ENCODE peak calls at places on chromosomes 13 and 19, in eight cellular contexts. P is CD4-positive, alpha-beta T cell; X is endodermal cell; E is A549; L is esophagus squamous epithelium; D is GM23248; N is mesenchymal stem cell; Y is mammary epithelial cell. F is an unnamed sample.

GRCh38 chr19:10870955-10871603 is at the start of gene CARM1:
- DNase-seq in P (peak), X (peak), E (peak), L (peak), D (peak), N (peak), Y (peak), F (peak)

GRCh38 chr19:41226053-41226873 is 7.2 kb downstream of the AXL start:
- DNase-seq in P (peak), X (peak), E (peak), L (no peak), D (peak), N (peak), Y (no peak), F (no peak)

GRCh38 chr13:42815686-42816085 is 34.3 kb downstream of the FAM216B start:
- DNase-seq in P (no peak), X (no peak), E (no peak), L (no peak), D (no peak), N (no peak), Y (no peak), F (no peak)

GRCh38 chr13:109971006-109971744 is 184.8 kb upstream of the IRS2 start:
- DNase-seq in P (no peak), X (peak), E (no peak), L (no peak), D (peak), N (no peak), Y (no peak), F (no peak)

GRCh38 chr13:74761794-74762193 is 627.6 kb upstream of the KLF12 start:
- DNase-seq in P (no peak), X (no peak), E (no peak), L (no peak), D (peak), N (no peak), Y (no peak), F (no peak)

GRCh38 chr13:113121928-113122420 is 625 bp upstream of the F10 start:
- DNase-seq in P (no peak), X (no peak), E (no peak), L (no peak), D (no peak), N (no peak), Y (no peak), F (no peak)

GRCh38 chr13:73731564-73731963 is 402.6 kb downstream of the KLF12 start:
- DNase-seq in P (no peak), X (no peak), E (no peak), L (no peak), D (no peak), N (no peak), Y (no peak), F (no peak)

GRCh38 chr13:40377783-40378182 is 288.7 kb downstream of the FOXO1 start:
- DNase-seq in P (no peak), X (no peak), E (no peak), L (no peak), D (peak), N (no peak), Y (no peak), F (no peak)

GRCh38 chr13:32902898-32903297 is 113.3 kb upstream of the KL start:
- DNase-seq in P (no peak), X (peak), E (no peak), L (no peak), D (peak), N (no peak), Y (no peak), F (no peak)

GRCh38 chr19:10514211-10515145 is 2.8 kb downstream of the S1PR5 start:
- DNase-seq in P (peak), X (peak), E (no peak), L (no peak), D (peak), N (no peak), Y (no peak), F (no peak)

GRCh38 chr19:17779281-17779930 is 15.5 kb upstream of the B3GNT3 start:
- DNase-seq in P (no peak), X (peak), E (peak), L (no peak), D (peak), N (peak), Y (no peak), F (peak)

GRCh38 chr19:18170714-18171255 is 2.8 kb upstream of the IFI30 start:
- DNase-seq in P (no peak), X (no peak), E (no peak), L (no peak), D (no peak), N (no peak), Y (no peak), F (no peak)

GRCh38 chr13:29846475-29847256 is 3.8 kb downstream of the UBL3 start:
- DNase-seq in P (no peak), X (no peak), E (no peak), L (no peak), D (peak), N (no peak), Y (no peak), F (no peak)

GRCh38 chr13:45292176-45292575 is 48.8 kb downstream of the TPT1 start:
- DNase-seq in P (no peak), X (peak), E (no peak), L (no peak), D (peak), N (no peak), Y (peak), F (no peak)

GRCh38 chr19:3132971-3133792 is 2.7 kb upstream of the GNA15 start:
- DNase-seq in P (peak), X (peak), E (no peak), L (no peak), D (peak), N (no peak), Y (no peak), F (no peak)

GRCh38 chr13:75968103-75968838 is 332.1 kb downstream of the LMO7 start:
- DNase-seq in P (no peak), X (no peak), E (no peak), L (no peak), D (peak), N (peak), Y (peak), F (no peak)

GRCh38 chr19:4066176-4066606 is 508 bp downstream of the ZBTB7A start:
- DNase-seq in P (peak), X (no peak), E (no peak), L (no peak), D (no peak), N (no peak), Y (no peak), F (no peak)

GRCh38 chr13:66405908-66406802 is 824.0 kb downstream of the PCDH9 start:
- DNase-seq in P (no peak), X (no peak), E (no peak), L (no peak), D (no peak), N (peak), Y (peak), F (no peak)

GRCh38 chr19:289651-290538 is 1.3 kb downstream of the PLPP2 start:
- DNase-seq in P (peak), X (peak), E (peak), L (no peak), D (peak), N (peak), Y (peak), F (no peak)

GRCh38 chr13:66886248-66886647 is 343.9 kb downstream of the PCDH9 start:
- DNase-seq in P (no peak), X (no peak), E (no peak), L (no peak), D (no peak), N (no peak), Y (no peak), F (peak)

GRCh38 chr19:6092329-6093286 is 17.7 kb downstream of the RFX2 start:
- DNase-seq in P (no peak), X (peak), E (peak), L (no peak), D (peak), N (peak), Y (peak), F (peak)

DNA sequence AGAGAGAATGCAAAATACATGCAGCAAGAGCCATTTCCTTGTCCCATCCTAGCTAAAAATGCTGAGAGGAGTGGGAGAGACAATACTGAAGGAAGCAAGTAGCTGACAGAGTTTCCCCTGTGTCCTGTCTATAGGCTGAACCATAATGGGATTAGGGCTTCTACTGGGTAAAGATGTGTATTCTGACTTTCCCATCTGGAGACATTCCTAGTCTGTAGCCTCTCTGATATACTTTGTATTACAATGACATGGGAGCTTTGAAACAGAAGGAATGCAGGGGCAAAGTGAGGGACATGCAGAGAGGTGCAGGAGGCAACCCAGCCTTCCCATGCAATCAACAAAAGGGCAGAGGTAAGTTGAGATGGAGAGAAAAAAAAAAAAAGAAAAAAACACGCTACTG is 10.5 kb upstream of the GPC6 start:
- DNase-seq in P (no peak), X (peak), E (no peak), L (no peak), D (no peak), N (no peak), Y (no peak), F (no peak)
- H3K27ac ChIP-seq in P (no peak), X (peak), E (no peak), L (no peak), D (no peak), N (no peak), Y (no peak), F (no peak)

GRCh38 chr13:23570099-23570926 is at the start of gene TNFRSF19:
- DNase-seq in P (no peak), X (peak), E (no peak), L (no peak), D (peak), N (peak), Y (peak), F (no peak)
- H3K27ac ChIP-seq in P (no peak), X (peak), E (no peak), L (peak), D (no peak), N (peak), Y (no peak), F (no peak)

GRCh38 chr13:111177081-111177711 is 62.1 kb downstream of the ARHGEF7 start:
- DNase-seq in P (peak), X (no peak), E (no peak), L (no peak), D (no peak), N (peak), Y (peak), F (peak)

GRCh38 chr13:111181977-111182376 is 66.9 kb downstream of the ARHGEF7 start:
- DNase-seq in P (no peak), X (no peak), E (no peak), L (no peak), D (no peak), N (no peak), Y (no peak), F (no peak)

GRCh38 chr13:111178417-111178816 is 63.3 kb downstream of the ARHGEF7 start:
- DNase-seq in P (no peak), X (no peak), E (no peak), L (no peak), D (no peak), N (no peak), Y (no peak), F (no peak)

GRCh38 chr13:111177803-111178389 is 62.8 kb downstream of the ARHGEF7 start:
- DNase-seq in P (no peak), X (no peak), E (no peak), L (no peak), D (peak), N (peak), Y (peak), F (no peak)

DNA sequence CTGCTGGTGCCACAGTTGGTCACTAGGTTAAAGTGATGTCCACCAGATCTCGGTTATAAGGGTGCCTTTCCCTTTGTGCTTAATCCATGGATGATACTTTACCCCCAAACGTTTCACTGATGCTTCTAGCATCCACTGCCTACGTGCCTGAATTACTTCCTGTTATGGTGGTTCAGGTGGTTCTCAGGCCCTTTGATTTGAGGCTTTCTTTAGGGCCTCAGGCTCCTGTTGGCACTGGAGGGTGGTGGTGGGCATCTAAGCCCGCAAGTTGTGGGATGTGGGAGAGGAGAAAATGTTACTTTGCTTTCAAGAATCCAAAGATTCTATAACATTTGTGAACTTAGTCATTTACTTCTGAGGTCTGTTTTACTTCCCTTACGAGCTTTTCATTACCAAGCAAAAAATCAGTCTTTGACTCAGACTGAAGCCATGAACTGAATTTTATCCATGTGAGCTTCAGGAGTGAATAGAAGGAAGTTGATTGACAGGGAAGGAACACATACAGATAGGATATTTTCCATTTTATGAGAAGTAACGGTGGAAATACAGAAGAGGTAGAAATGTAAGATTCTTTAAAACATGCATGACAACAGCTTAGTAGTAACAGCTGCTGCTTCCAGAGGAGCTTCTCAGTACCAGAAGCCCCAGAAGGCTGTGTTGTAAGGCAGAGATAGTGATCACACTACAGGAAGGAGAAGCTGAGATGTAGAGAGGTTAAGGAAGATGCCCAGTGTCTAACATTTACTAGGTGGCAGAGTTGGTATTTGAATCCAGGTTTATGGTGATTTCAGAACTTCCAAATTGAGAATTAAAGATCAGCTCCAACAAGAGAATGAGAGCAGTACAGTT is 65.0 kb downstream of the ARHGEF7 start:
- DNase-seq in P (no peak), X (no peak), E (no peak), L (no peak), D (no peak), N (no peak), Y (no peak), F (no peak)
- H3K27ac ChIP-seq in P (peak), X (no peak), E (no peak), L (no peak), D (no peak), N (no peak), Y (no peak), F (no peak)

GRCh38 chr13:51666839-51667238 is 82.6 kb downstream of the WDFY2 start:
- DNase-seq in P (no peak), X (no peak), E (no peak), L (no peak), D (no peak), N (no peak), Y (no peak), F (no peak)
- H3K27ac ChIP-seq in P (no peak), X (no peak), E (peak), L (no peak), D (peak), N (no peak), Y (no peak), F (no peak)

GRCh38 chr19:14168259-14168972 is 32.0 kb upstream of the ASF1B start:
- DNase-seq in P (no peak), X (no peak), E (no peak), L (no peak), D (no peak), N (no peak), Y (no peak), F (no peak)
- H3K27ac ChIP-seq in P (peak), X (no peak), E (no peak), L (no peak), D (no peak), N (no peak), Y (no peak), F (no peak)

F was measured in substantia nigra.